ENCODE peak calls at places on chromosomes 7 and 10, in six cellular contexts. C is DND-41, F is GM06990, X is stomach, R is foreskin fibroblast, W is bronchial epithelial cell. L is an unnamed sample.

GRCh38 chr10:3500408-3500856 is 284.6 kb downstream of the KLF6 start:
- DNase-seq in C (no peak), F (no peak), X (no peak), R (no peak), W (peak), L (peak)

GRCh38 chr10:87507879-87508278 is 3.2 kb downstream of the MINPP1 start:
- DNase-seq in C (no peak), F (no peak), X (no peak), R (no peak), W (no peak), L (no peak)

GRCh38 chr10:1732501-1733123 is 4.7 kb downstream of the ADARB2 start:
- DNase-seq in C (no peak), F (no peak), X (no peak), R (no peak), W (peak), L (no peak)

GRCh38 chr7:26348234-26348851 is 56.7 kb downstream of the SNX10 start:
- DNase-seq in C (no peak), F (no peak), X (no peak), R (no peak), W (no peak), L (no peak)

GRCh38 chr10:69088471-69088769 is 517 bp downstream of the SRGN start:
- DNase-seq in C (no peak), F (no peak), X (no peak), R (no peak), W (no peak), L (no peak)

GRCh38 chr10:122421054-122421625 is 33.3 kb upstream of the ARMS2 start:
- DNase-seq in C (no peak), F (no peak), X (no peak), R (no peak), W (peak), L (no peak)

GRCh38 chr7:133235212-133235883 is 17.5 kb upstream of the EXOC4 start:
- DNase-seq in C (no peak), F (no peak), X (no peak), R (no peak), W (peak), L (no peak)

GRCh38 chr7:131935180-131935579 is 378.8 kb upstream of the PODXL start:
- DNase-seq in C (no peak), F (no peak), X (no peak), R (no peak), W (no peak), L (no peak)

GRCh38 chr7:114155106-114155765 is 236.4 kb upstream of the PPP1R3A start:
- DNase-seq in C (no peak), F (no peak), X (no peak), R (no peak), W (no peak), L (no peak)

GRCh38 chr10:34049469-34049868 is 715.0 kb upstream of the NRP1 start:
- DNase-seq in C (no peak), F (no peak), X (no peak), R (no peak), W (no peak), L (no peak)

GRCh38 chr10:60367431-60367830 is 22.2 kb downstream of the ANK3 start:
- DNase-seq in C (no peak), F (no peak), X (no peak), R (no peak), W (no peak), L (no peak)

GRCh38 chr7:1009747-1010146 is 26.8 kb downstream of the CYP2W1 start:
- DNase-seq in C (no peak), F (no peak), X (no peak), R (no peak), W (no peak), L (no peak)

GRCh38 chr10:10462116-10462515 is 555.6 kb upstream of the CELF2 start:
- DNase-seq in C (no peak), F (no peak), X (no peak), R (no peak), W (no peak), L (no peak)

GRCh38 chr7:2873146-2873545 is 29.0 kb upstream of the GNA12 start:
- DNase-seq in C (no peak), F (no peak), X (no peak), R (no peak), W (no peak), L (no peak)

GRCh38 chr7:34849966-34850365 is 187.3 kb downstream of the DPY19L1 start:
- DNase-seq in C (no peak), F (no peak), X (no peak), R (no peak), W (no peak), L (no peak)

GRCh38 chr10:97069576-97070362 is 116.0 kb downstream of the SLIT1 start:
- DNase-seq in C (no peak), F (no peak), X (no peak), R (no peak), W (peak), L (no peak)

GRCh38 chr7:46834921-46835320 is 747.0 kb downstream of the TNS3 start:
- DNase-seq in C (no peak), F (no peak), X (no peak), R (no peak), W (no peak), L (no peak)

GRCh38 chr10:114492351-114493037 is 88.2 kb upstream of the AFAP1L2 start:
- DNase-seq in C (no peak), F (no peak), X (no peak), R (no peak), W (peak), L (no peak)

GRCh38 chr10:131000737-131001136 is 310.8 kb downstream of the TCERG1L start:
- DNase-seq in C (no peak), F (no peak), X (no peak), R (no peak), W (no peak), L (no peak)

GRCh38 chr10:90969947-90970673 is 49.2 kb upstream of the ANKRD1 start:
- DNase-seq in C (peak), F (no peak), X (no peak), R (peak), W (peak), L (no peak)

GRCh38 chr10:58560068-58560467 is 47.4 kb downstream of the BICC1 start:
- DNase-seq in C (no peak), F (no peak), X (no peak), R (no peak), W (peak), L (no peak)

GRCh38 chr7:15508258-15508657 is 53.6 kb downstream of the AGMO start:
- DNase-seq in C (no peak), F (no peak), X (no peak), R (peak), W (no peak), L (no peak)

GRCh38 chr7:131629203-131629871 is 72.9 kb upstream of the PODXL start:
- DNase-seq in C (no peak), F (no peak), X (no peak), R (peak), W (peak), L (peak)

GRCh38 chr10:3897156-3897555 is 112.1 kb upstream of the KLF6 start:
- DNase-seq in C (no peak), F (no peak), X (no peak), R (no peak), W (peak), L (no peak)

GRCh38 chr7:18831381-18831901 is 286.0 kb downstream of the TWIST1 start:
- DNase-seq in C (no peak), F (no peak), X (no peak), R (no peak), W (no peak), L (no peak)

GRCh38 chr7:71144963-71145362 is 13.0 kb downstream of the GALNT17 start:
- DNase-seq in C (no peak), F (no peak), X (no peak), R (no peak), W (no peak), L (no peak)

GRCh38 chr7:122143376-122143750 is 686 bp downstream of the AASS start:
- DNase-seq in C (no peak), F (peak), X (peak), R (no peak), W (no peak), L (peak)

GRCh38 chr7:30743371-30744074 is 8.4 kb upstream of the INMT start:
- DNase-seq in C (no peak), F (no peak), X (no peak), R (peak), W (peak), L (peak)
- TF ChIP-seq CTCF in C (peak), F (no peak), X (no peak), R (peak), W (peak), L (peak)

GRCh38 chr10:71522438-71523144 is 125.9 kb downstream of the CDH23 start:
- DNase-seq in C (no peak), F (no peak), X (no peak), R (no peak), W (no peak), L (no peak)
- TF ChIP-seq CTCF in C (no peak), F (no peak), X (no peak), R (no peak), W (no peak), L (no peak)

GRCh38 chr7:128381161-128381821 is 19.8 kb upstream of the PRRT4 start:
- DNase-seq in C (peak), F (no peak), X (no peak), R (no peak), W (peak), L (no peak)
- TF ChIP-seq CTCF in C (peak), F (peak), X (no peak), R (peak), W (peak), L (peak)

GRCh38 chr7:135109976-135110375 is 37.9 kb upstream of the TMEM140 start:
- DNase-seq in C (no peak), F (no peak), X (no peak), R (no peak), W (no peak), L (no peak)

GRCh38 chr7:135117096-135117495 is 30.8 kb upstream of the TMEM140 start:
- DNase-seq in C (no peak), F (no peak), X (no peak), R (no peak), W (no peak), L (no peak)

GRCh38 chr7:135114622-135115021 is 33.2 kb upstream of the TMEM140 start:
- DNase-seq in C (no peak), F (no peak), X (no peak), R (no peak), W (no peak), L (no peak)

GRCh38 chr7:135111379-135111778 is 36.5 kb upstream of the TMEM140 start:
- DNase-seq in C (no peak), F (no peak), X (no peak), R (peak), W (peak), L (no peak)
- TF ChIP-seq CTCF in C (no peak), F (no peak), X (no peak), R (no peak), W (no peak), L (no peak)

DNA sequence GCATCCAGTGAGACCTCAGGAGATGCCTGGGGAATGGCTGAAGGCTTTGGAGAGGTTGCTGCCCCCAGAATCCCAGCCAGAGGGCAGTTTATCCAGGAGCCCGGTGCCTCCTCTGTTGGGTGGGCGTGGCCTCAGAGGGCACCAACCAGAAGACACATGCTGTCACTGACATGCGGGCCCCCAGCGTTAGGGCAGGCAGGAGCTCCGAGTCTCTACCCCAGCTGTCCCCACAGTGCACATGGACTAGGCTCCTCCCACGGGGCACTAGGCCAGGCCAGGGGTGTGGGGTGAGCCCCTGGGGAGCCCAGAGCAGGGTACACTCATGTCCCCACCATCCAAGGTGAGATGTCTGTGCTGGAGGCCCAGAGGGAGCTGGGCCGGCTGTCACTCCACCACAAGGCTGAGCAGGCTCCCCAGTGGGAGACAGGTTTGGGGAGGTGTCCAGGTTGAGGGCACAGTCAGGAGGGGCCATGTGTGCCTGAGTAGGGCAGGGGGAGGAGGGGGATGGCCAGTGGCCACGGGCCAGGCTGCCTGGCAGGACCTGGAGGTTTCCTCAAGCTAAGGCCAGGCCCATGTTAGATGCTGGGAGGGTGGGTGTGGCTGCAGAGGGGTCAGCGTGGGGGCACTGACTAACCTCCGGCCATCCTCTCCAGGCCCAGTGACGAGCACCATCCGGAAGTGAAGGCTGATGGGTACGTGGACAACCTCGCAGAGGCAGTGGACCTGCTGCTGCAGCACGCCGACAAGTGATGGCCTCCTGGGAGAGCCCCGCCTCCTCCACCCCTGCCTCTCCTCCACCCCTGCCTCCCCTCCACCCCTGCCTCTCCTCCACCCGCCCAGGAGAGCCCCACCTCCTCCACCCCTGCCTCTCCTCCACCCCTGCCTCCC is 131.3 kb downstream of the FAM53B start:
- DNase-seq in C (peak), F (no peak), X (no peak), R (no peak), W (no peak), L (no peak)
- TF ChIP-seq CTCF in C (peak), F (no peak), X (no peak), R (no peak), W (no peak), L (no peak)

DNA sequence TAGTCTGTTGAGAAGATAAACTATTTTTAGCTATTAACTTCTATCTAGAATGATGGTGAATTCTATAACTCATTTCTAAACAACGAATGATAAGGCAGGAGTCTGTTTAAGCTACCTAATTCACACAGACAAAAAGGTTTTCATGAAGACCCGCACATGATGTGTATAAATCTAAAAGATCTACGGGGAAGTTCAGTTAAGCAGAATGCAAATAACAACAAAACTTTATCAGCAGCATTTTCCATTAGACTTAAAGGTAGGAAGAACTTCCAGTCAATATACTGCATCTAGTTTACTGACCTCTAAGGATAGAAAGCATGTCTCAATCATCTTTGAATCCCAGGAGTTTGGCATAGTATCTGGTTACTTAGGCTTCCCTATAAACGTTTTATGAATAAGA is 62.6 kb downstream of the CDK6 start:
- DNase-seq in C (no peak), F (no peak), X (no peak), R (no peak), W (no peak), L (no peak)
- TF ChIP-seq CTCF in C (no peak), F (no peak), X (no peak), R (no peak), W (no peak), L (no peak)

DNA sequence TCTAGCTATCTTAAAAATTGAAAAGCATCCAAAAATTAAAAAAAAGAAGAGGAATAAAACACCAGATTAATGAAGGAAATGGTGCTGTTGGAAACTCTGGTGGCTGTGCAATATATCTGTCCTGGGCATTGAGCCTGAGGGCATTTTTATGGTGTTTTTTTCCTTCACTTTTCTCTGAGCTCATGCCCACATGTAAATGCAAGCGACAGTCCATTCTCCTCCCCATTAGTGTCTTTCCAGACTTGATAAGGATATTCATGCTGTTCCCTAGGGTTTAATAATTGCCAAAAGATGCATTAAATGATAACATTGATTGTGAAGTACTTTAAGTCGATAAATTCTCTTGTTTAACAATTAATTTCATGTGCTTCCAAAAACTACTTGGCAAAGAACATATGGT is 384.6 kb downstream of the MDFIC start:
- DNase-seq in C (no peak), F (no peak), X (no peak), R (no peak), W (no peak), L (no peak)
- TF ChIP-seq CTCF in C (no peak), F (no peak), X (no peak), R (no peak), W (no peak), L (no peak)

L was measured in heart left ventricle.